ENCODE peak calls at places on chromosomes 4 and X, in six cellular contexts. C is transverse colon; B is stimulated activated CD4-positive, alpha-beta T cell treated with anti-CD3 and anti-CD28 coated beads, Interleukin-2, amount 100 ng/mL, for 24 hours; M is A549; J is globus pallidus; G is cardiac septum. Y is an unnamed sample.

GRCh38 chr4:98314791-98315565 is 53.8 kb downstream of the RAP1GDS1 start:
- DNase-seq in B (no peak), J (no peak), C (no peak), M (no peak), G (no peak), Y (no peak)

GRCh38 chrX:13046035-13046851 is 1.8 kb upstream of the FAM9C start:
- DNase-seq in J (no peak), G (no peak), B (no peak), C (no peak), M (no peak), Y (no peak)

GRCh38 chr4:81084624-81085023 is 54.1 kb downstream of the BMP3 start:
- DNase-seq in C (no peak), B (no peak), J (no peak), G (no peak), M (no peak), Y (peak; percentile 18)

GRCh38 chr4:24395937-24396336 is 188.4 kb downstream of the DHX15 start:
- DNase-seq in C (no peak), J (no peak), B (no peak), M (no peak), G (no peak), Y (no peak)

GRCh38 chr4:8817813-8818062 is 53.9 kb downstream of the HMX1 start:
- DNase-seq in C (no peak), M (no peak), B (no peak), G (peak; percentile 9), J (no peak), Y (no peak)

GRCh38 chrX:10175317-10175871 is 18.6 kb downstream of the CLCN4 start:
- DNase-seq in M (no peak), J (no peak), G (no peak), C (no peak), B (no peak), Y (no peak)

GRCh38 chr4:113958766-113959540 is 20.5 kb downstream of the ARSJ start:
- DNase-seq in C (no peak), J (no peak), B (no peak), M (peak; percentile 83), G (no peak), Y (peak; percentile 85)

GRCh38 chr4:1981251-1982055 is 27.3 kb downstream of the NELFA start:
- DNase-seq in M (peak; percentile 41), G (no peak), J (no peak), B (no peak), C (peak; percentile 55), Y (no peak)

GRCh38 chr4:189974056-189974455 is 33.4 kb downstream of the FRG1 start:
- DNase-seq in M (peak; percentile 43), J (no peak), B (no peak), G (no peak), C (no peak), Y (no peak)

GRCh38 chrX:15903186-15903681 is 48.6 kb upstream of the AP1S2 start:
- DNase-seq in G (no peak), J (peak; percentile 16), B (no peak), C (no peak), M (no peak), Y (no peak)

GRCh38 chrX:101745046-101745445 is 85.4 kb upstream of the ARMCX2 start:
- DNase-seq in B (no peak), M (no peak), C (no peak), J (no peak), G (no peak), Y (no peak)

GRCh38 chr4:88779431-88779830 is 81.8 kb upstream of the NAP1L5 start:
- DNase-seq in M (no peak), J (no peak), B (no peak), G (no peak), C (no peak), Y (no peak)

GRCh38 chrX:136630881-136631280 is 17.1 kb upstream of the CD40LG start:
- DNase-seq in B (no peak), J (no peak), M (no peak), G (no peak), C (no peak), Y (no peak)

GRCh38 chr4:84719115-84719514 is 136.2 kb downstream of the CDS1 start:
- DNase-seq in M (no peak), C (no peak), B (no peak), J (no peak), G (no peak), Y (no peak)

GRCh38 chrX:54248309-54248708 is 65.3 kb upstream of the FAM120C start:
- DNase-seq in B (no peak), J (peak; percentile 0), G (no peak), M (peak; percentile 48), C (no peak), Y (peak; percentile 1)

GRCh38 chrX:36957425-36958328 is 50.5 kb upstream of the FAM47C start:
- DNase-seq in G (no peak), C (peak; percentile 17), J (no peak), M (peak; percentile 25), B (no peak), Y (no peak)

GRCh38 chrX:138886769-138887168 is 175.3 kb upstream of the FGF13 start:
- DNase-seq in B (no peak), C (no peak), J (no peak), M (no peak), G (no peak), Y (no peak)

GRCh38 chr4:128606173-128606572 is 203.3 kb upstream of the JADE1 start:
- DNase-seq in J (no peak), G (no peak), M (peak; percentile 51), C (no peak), B (no peak), Y (no peak)

GRCh38 chr4:108213308-108213707 is 44.6 kb upstream of the LEF1 start:
- DNase-seq in B (no peak), G (no peak), C (no peak), J (no peak), M (no peak), Y (no peak)

GRCh38 chr4:86834901-86835300 is 14.3 kb downstream of the SLC10A6 start:
- DNase-seq in B (no peak), C (no peak), G (no peak), J (no peak), M (no peak), Y (peak; percentile 74)

GRCh38 chrX:69616520-69617203 is 749 bp downstream of the EDA start:
- DNase-seq in C (peak; percentile 18), G (no peak), B (peak; percentile 17), J (peak; percentile 10), M (no peak), Y (no peak)

GRCh38 chr4:1298461-1298860 is 8.8 kb downstream of the MAEA start:
- DNase-seq in M (no peak), B (no peak), G (no peak), C (no peak), J (no peak), Y (no peak)

GRCh38 chr4:76198411-76199237 is 15.0 kb downstream of the SCARB2 start:
- DNase-seq in J (peak; percentile 81), C (peak; percentile 85), G (no peak), M (peak; percentile 12), B (peak; percentile 45), Y (peak; percentile 72)

GRCh38 chr4:119728692-119729593 is 100.3 kb upstream of the PDE5A start:
- DNase-seq in G (no peak), B (no peak), J (no peak), M (no peak), C (no peak), Y (no peak)

GRCh38 chr4:112099701-112100289 is 45.5 kb upstream of the FAM241A start:
- DNase-seq in G (no peak), C (no peak), M (peak; percentile 47), B (no peak), J (peak; percentile 68), Y (peak; percentile 42)

GRCh38 chrX:105715746-105716145 is 106.6 kb upstream of the NRK start:
- DNase-seq in J (no peak), G (no peak), B (no peak), M (no peak), C (no peak), Y (no peak)

GRCh38 chr4:3786196-3786869 is 20.1 kb downstream of the ADRA2C start:
- DNase-seq in M (peak; percentile 45), B (no peak), G (no peak), C (peak; percentile 49), J (peak; percentile 57), Y (no peak)

GRCh38 chr4:176034498-176034897 is 31.1 kb upstream of the WDR17 start:
- DNase-seq in B (no peak), C (no peak), J (peak; percentile 52), M (peak; percentile 27), G (no peak), Y (peak; percentile 16)

GRCh38 chr4:7434766-7435150 is at the start of gene PSAPL1:
- DNase-seq in M (peak; percentile 35), C (peak; percentile 33), J (no peak), G (no peak), B (no peak), Y (no peak)